ENCODE peak calls at places on chromosomes 16 and 17, in ten cellular contexts. G, C, J, P, R, T, Y, E, M and W are unnamed samples. For H3K4me1, the result is how much of the 10 kb centered on the place peaks cover.

GRCh38 chr17:28811594-28812135 is 30.9 kb downstream of the FAM222B start:
- DNase-seq in M (no peak), P (peak), Y (no peak), G (no peak), E (no peak), J (peak), T (no peak), C (no peak), R (peak), W (no peak)

GRCh38 chr17:77074681-77075080 is 66.1 kb upstream of the SEC14L1 start:
- DNase-seq in T (no peak), R (no peak), Y (no peak), C (no peak), E (no peak), J (no peak), P (no peak), M (no peak), G (no peak), W (no peak)

GRCh38 chr16:31427441-31428276 is 501 bp downstream of the COX6A2 start:
- DNase-seq in G (peak), T (peak), P (no peak), C (peak), E (peak), R (no peak), M (peak), Y (peak), J (peak), W (peak)

GRCh38 chr16:56212144-56212543 is 20.9 kb downstream of the GNAO1 start:
- DNase-seq in T (no peak), J (no peak), M (no peak), Y (no peak), C (no peak), R (no peak), P (no peak), G (no peak), E (no peak), W (no peak)

GRCh38 chr17:68732301-68732749 is 131.2 kb upstream of the FAM20A start:
- DNase-seq in M (no peak), G (no peak), E (no peak), C (no peak), Y (no peak), P (no peak), T (no peak), J (no peak), R (no peak), W (no peak)

GRCh38 chr17:42139093-42139492 is 15.7 kb downstream of the RAB5C start:
- DNase-seq in J (no peak), P (no peak), R (no peak), Y (no peak), G (no peak), E (no peak), C (no peak), M (no peak), T (no peak), W (no peak)

GRCh38 chr17:40104570-40105471 is 4.4 kb upstream of the NR1D1 start:
- DNase-seq in E (no peak), R (no peak), T (no peak), C (no peak), M (no peak), P (peak), G (no peak), Y (no peak), J (no peak), W (no peak)

GRCh38 chr16:12132290-12132689 is 155.8 kb downstream of the SNX29 start:
- DNase-seq in Y (no peak), E (no peak), J (peak), P (no peak), G (no peak), R (no peak), M (no peak), C (no peak), T (no peak), W (no peak)

GRCh38 chr17:82765357-82765756 is 13.5 kb downstream of the TBCD start:
- DNase-seq in R (no peak), P (no peak), M (no peak), G (peak), C (no peak), E (no peak), J (no peak), T (no peak), Y (no peak), W (no peak)

GRCh38 chr17:19753049-19753444 is 4.9 kb upstream of the ALDH3A1 start:
- DNase-seq in M (no peak), T (peak), P (peak), Y (peak), C (no peak), E (no peak), G (peak), R (peak), J (peak), W (peak)

GRCh38 chr17:48624544-48625501 is 1.3 kb downstream of the HOXB9 start:
- DNase-seq in P (no peak), Y (no peak), J (no peak), G (no peak), R (peak), M (no peak), C (no peak), E (no peak), T (peak), W (no peak)

GRCh38 chr17:7862692-7863437 is 5.1 kb downstream of the CYB5D1 start:
- DNase-seq in T (no peak), G (no peak), R (peak), E (peak), M (peak), Y (no peak), J (peak), P (no peak), C (peak), W (no peak)

GRCh38 chr17:11627301-11627700 is 29.0 kb downstream of the DNAH9 start:
- DNase-seq in J (no peak), G (no peak), T (no peak), Y (no peak), E (no peak), P (no peak), M (no peak), R (no peak), C (no peak), W (no peak)

GRCh38 chr17:47267354-47267828 is 13.8 kb downstream of the ITGB3 start:
- DNase-seq in R (peak), Y (no peak), M (no peak), T (no peak), G (no peak), P (peak), E (no peak), J (peak), C (no peak), W (no peak)

GRCh38 chr17:61017317-61018001 is 339.8 kb downstream of the BCAS3 start:
- DNase-seq in P (no peak), M (no peak), C (no peak), E (no peak), R (no peak), J (no peak), G (no peak), T (no peak), Y (no peak), W (no peak)

GRCh38 chr17:48555616-48556533 is 11.0 kb upstream of the HOXB2 start:
- DNase-seq in T (no peak), G (no peak), M (peak), J (peak), C (no peak), P (no peak), Y (no peak), R (peak), E (no peak), W (no peak)

GRCh38 chr17:43368740-43369506 is 29.9 kb upstream of the ARL4D start:
- DNase-seq in E (peak), J (peak), Y (peak), R (peak), G (peak), C (peak), T (peak), P (peak), M (peak), W (peak)

GRCh38 chr16:21161211-21161610 is 2.7 kb downstream of the LDAF1 start:
- DNase-seq in G (no peak), T (no peak), M (no peak), P (no peak), R (no peak), J (no peak), E (no peak), C (no peak), Y (no peak), W (no peak)

GRCh38 chr17:14793237-14793636 is 471.9 kb downstream of the PMP22 start:
- DNase-seq in P (no peak), R (no peak), G (no peak), M (no peak), C (no peak), J (peak), E (no peak), T (no peak), Y (no peak), W (no peak)

GRCh38 chr17:50918933-50919296 is 52.8 kb upstream of the TOB1 start:
- DNase-seq in E (peak), R (no peak), M (no peak), J (no peak), T (peak), G (no peak), P (no peak), C (peak), Y (no peak), W (no peak)

GRCh38 chr16:12458051-12458450 is 345.6 kb downstream of the CPPED1 start:
- DNase-seq in R (no peak), J (no peak), T (no peak), M (no peak), E (no peak), G (no peak), P (no peak), C (no peak), Y (no peak), W (no peak)

GRCh38 chr17:37490638-37491614 is 1.2 kb downstream of the DUSP14 start:
- DNase-seq in R (peak), Y (peak), J (peak), E (no peak), G (peak), M (no peak), P (peak), T (no peak), C (no peak), W (no peak)

GRCh38 chr17:76353004-76353598 is 615 bp downstream of the PRPSAP1 start:
- DNase-seq in G (peak), M (no peak), T (peak), P (no peak), E (peak), R (no peak), C (peak), J (no peak), Y (peak), W (no peak)

GRCh38 chr17:40373324-40373723 is 8.8 kb upstream of the GJD3 start:
- DNase-seq in J (peak), C (no peak), P (no peak), M (no peak), Y (no peak), T (no peak), R (no peak), G (no peak), E (no peak), W (no peak)

GRCh38 chr17:33291248-33292183 is 1.6 kb downstream of the ASIC2 start:
- DNase-seq in M (no peak), E (no peak), C (no peak), R (peak), P (no peak), Y (no peak), J (peak), T (peak), G (peak), W (no peak)

GRCh38 chr16:29198731-29199521 is 207.6 kb downstream of the NPIPB11 start:
- DNase-seq in R (no peak), Y (peak), J (peak), T (no peak), P (no peak), G (peak), E (no peak), M (no peak), C (no peak), W (no peak)

GRCh38 chr17:66580601-66581385 is 254.1 kb upstream of the CACNG5 start:
- DNase-seq in G (no peak), T (no peak), R (no peak), Y (no peak), M (no peak), C (no peak), P (no peak), J (peak), E (no peak), W (peak)

GRCh38 chr16:86383488-86384262 is 126.7 kb upstream of the FOXF1 start:
- DNase-seq in J (peak), T (no peak), M (no peak), E (no peak), Y (no peak), R (peak), G (no peak), P (peak), C (no peak), W (no peak)

GRCh38 chr16:86387461-86388440 is 122.6 kb upstream of the FOXF1 start:
- DNase-seq in J (peak), G (no peak), T (no peak), E (no peak), P (no peak), R (peak), Y (no peak), M (no peak), C (no peak), W (no peak)

GRCh38 chr16:9092963-9093477 is 1.6 kb downstream of the HAPSTR1 start:
- DNase-seq in P (no peak), J (no peak), G (peak), T (peak), E (peak), C (peak), R (peak), M (no peak), Y (peak), W (peak)

GRCh38 chr16:1315081-1316032 is 5.9 kb downstream of the UBE2I start:
- DNase-seq in G (no peak), E (no peak), R (no peak), Y (no peak), P (no peak), M (no peak), C (no peak), J (no peak), T (no peak), W (no peak)

GRCh38 chr17:4152471-4152870 is 9.5 kb downstream of the CYB5D2 start:
- DNase-seq in J (no peak), P (no peak), T (no peak), R (no peak), E (no peak), Y (no peak), G (no peak), C (no peak), M (no peak), W (no peak)

GRCh38 chr17:82943751-82944150 is 103.9 kb upstream of the ZNF750 start:
- DNase-seq in E (no peak), M (no peak), P (no peak), R (no peak), Y (peak), G (no peak), T (peak), J (no peak), C (no peak), W (no peak)

DNA sequence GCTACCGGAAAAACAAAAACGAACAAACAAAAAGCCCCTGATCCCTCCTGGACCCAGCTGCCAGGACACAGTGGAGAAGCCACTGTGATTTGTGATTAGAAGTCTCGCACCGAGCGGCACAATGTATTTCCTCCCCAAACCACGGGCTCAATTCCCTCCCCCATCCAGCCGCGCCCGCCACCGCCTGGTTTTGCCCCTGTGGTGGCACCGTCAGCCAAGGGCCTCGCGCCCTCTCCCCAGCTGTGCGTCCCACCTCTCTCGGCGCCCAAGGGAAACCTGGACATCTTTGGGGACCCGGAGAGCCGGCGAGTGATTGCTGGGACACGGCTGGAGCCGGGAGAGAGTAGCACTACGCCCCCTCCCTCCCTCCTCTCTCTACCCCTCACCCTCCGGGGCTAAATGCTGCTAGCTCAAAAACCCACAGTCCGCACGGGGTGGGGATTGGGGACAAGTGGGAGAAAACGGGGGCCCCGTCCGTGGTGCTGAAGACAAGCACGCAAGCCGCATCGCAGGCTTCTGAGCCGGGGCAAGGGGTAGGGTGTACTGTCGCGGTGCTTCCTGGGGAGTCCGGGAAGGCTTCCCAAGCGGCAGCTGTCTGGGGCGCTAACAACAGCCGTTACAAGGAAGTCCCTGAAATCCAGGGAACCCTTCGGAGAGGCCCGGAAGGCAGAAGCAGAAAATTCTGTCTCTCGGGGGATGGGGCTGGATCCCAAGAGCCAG is 1.5 kb downstream of the CBLN1 start:
- DNase-seq in C (no peak), P (no peak), T (no peak), G (peak), R (no peak), E (no peak), Y (no peak), J (no peak), M (no peak), W (no peak)
- H3K4me3 ChIP-seq in C (no peak), P (no peak), T (no peak), G (no peak), R (no peak), E (no peak), Y (no peak), J (no peak), M (no peak), W (no peak)

DNA sequence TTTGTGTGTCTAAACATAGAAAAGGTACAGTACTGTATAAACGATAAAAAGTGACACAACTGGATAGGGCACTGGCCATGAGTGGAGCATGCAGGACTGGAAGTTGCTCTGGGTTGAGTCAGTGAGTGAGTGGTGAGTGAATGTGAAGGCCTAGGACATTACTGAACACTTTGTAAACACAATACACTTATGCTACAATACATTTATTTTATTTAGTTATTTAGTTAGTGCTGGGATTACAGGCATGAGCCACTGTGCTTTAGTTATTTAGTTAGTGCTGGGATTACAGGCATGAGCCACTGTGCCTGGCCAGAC is 4.6 kb downstream of the CFAP20 start:
- DNase-seq in M (no peak), T (no peak), J (no peak), G (no peak), R (no peak), Y (no peak), P (no peak), E (no peak), C (no peak), W (no peak)
- H3K4me1 ChIP-seq in M (half or more), T (half or more), J (half or more), G (under half), R (under half), Y (half or more), P (half or more), E (under half), C (under half), W (half or more)

GRCh38 chr17:55466671-55467070 is 44.6 kb downstream of the SMIM36 start:
- DNase-seq in R (no peak), J (no peak), M (no peak), P (no peak), Y (no peak), T (no peak), C (no peak), G (no peak), E (no peak), W (no peak)

GRCh38 chr17:55462234-55462633 is 40.6 kb upstream of the MMD start:
- DNase-seq in R (no peak), G (no peak), Y (no peak), M (no peak), E (no peak), J (no peak), T (no peak), C (no peak), P (no peak), W (no peak)

GRCh38 chr17:55458977-55459376 is 37.3 kb upstream of the MMD start:
- DNase-seq in T (no peak), E (no peak), R (peak), G (no peak), J (no peak), C (no peak), M (no peak), Y (no peak), P (peak), W (no peak)

GRCh38 chr17:55462711-55463110 is 41.1 kb upstream of the MMD start:
- DNase-seq in E (no peak), M (no peak), C (no peak), Y (no peak), G (no peak), R (no peak), T (no peak), J (no peak), P (no peak), W (no peak)

GRCh38 chr17:55463600-55463999 is 42.0 kb upstream of the MMD start:
- DNase-seq in G (no peak), J (no peak), R (no peak), E (no peak), P (no peak), M (no peak), Y (no peak), C (no peak), T (no peak), W (no peak)
- H3K4me3 ChIP-seq in G (no peak), J (no peak), R (no peak), E (no peak), P (no peak), M (no peak), Y (no peak), C (no peak), T (no peak), W (no peak)

GRCh38 chr16:4395055-4395726 is 21.2 kb downstream of the CORO7 start:
- DNase-seq in J (no peak), Y (no peak), E (no peak), M (no peak), C (no peak), T (no peak), P (no peak), G (no peak), R (no peak), W (no peak)

GRCh38 chr16:4391635-4392381 is 20.2 kb downstream of the VASN start:
- DNase-seq in P (no peak), C (no peak), Y (no peak), J (no peak), R (no peak), E (no peak), M (no peak), T (peak), G (no peak), W (no peak)

GRCh38 chr16:4390266-4391260 is 18.9 kb downstream of the VASN start:
- DNase-seq in C (no peak), J (no peak), T (no peak), R (no peak), G (no peak), M (no peak), E (no peak), P (no peak), Y (no peak), W (no peak)

GRCh38 chr16:4393243-4393606 is 21.6 kb downstream of the VASN start:
- DNase-seq in R (no peak), M (no peak), J (no peak), T (no peak), Y (peak), C (no peak), E (no peak), P (peak), G (peak), W (no peak)

DNA sequence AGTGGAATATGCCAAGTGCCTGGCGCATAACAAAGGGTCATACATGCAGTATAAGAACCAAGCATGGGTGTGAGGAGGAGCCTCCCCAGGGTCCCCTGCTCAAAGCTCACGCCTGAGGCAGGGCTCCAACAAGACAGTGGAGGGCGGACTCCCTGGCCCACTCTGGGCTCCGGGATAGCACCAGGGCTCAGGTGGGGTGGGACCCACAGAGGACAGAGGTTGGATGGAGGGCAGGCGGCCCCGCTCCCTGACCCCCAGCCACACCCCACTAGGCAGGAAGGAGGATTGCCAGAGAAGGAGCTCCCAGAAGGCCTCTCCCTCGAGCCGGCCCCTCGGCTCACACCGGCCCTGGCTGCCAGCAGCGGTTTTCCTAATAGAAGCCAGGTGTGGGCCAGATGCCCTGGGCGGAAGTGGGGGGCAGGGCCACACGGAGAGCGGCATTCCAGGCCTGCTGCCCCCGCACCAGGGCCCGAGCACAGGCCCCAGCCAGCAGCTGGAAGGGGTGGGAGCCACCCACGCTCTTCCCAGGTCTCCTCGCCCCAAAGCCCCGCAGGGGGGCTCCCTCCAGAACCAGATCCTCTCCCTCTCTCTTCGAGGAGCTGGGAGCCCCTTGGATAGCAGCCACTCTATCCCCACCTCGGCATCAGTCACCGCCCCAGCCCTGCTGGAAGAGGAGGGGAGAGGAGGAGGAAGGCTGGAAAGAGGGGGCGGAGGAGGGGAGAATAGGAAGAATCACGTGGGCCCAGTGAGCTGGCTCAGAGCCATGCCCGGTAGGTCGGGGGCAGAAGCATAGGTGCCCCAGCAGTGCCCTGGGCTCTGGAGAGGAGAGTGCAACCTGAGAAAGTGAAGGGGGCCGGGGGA is 21.0 kb downstream of the VASN start:
- DNase-seq in P (no peak), G (peak), M (no peak), R (no peak), Y (peak), J (peak), E (no peak), C (no peak), T (peak), W (no peak)
- H3K4me1 ChIP-seq in P (under half), G (under half), M (under half), R (under half), Y (half or more), J (half or more), E (under half), C (under half), T (under half), W (under half)

GRCh38 chr16:14186007-14186953 is 115.2 kb downstream of the MRTFB start:
- DNase-seq in E (no peak), T (no peak), J (peak), G (peak), M (no peak), R (peak), C (no peak), Y (peak), P (no peak), W (no peak)
- H3K4me3 ChIP-seq in E (no peak), T (no peak), J (peak), G (peak), M (no peak), R (no peak), C (no peak), Y (peak), P (no peak), W (peak)